ENCODE peak calls at places on chromosomes 11 and 22, in four cellular contexts. T is right lobe of liver, S is ovary, K is cardiac muscle cell. F is an unnamed sample. For H3K9me3, the result is how much of the 10 kb centered on the place peaks cover.

GRCh38 chr11:122584670-122585069 is 70.9 kb upstream of the UBASH3B start:
- DNase-seq in S (no peak), K (no peak), T (no peak), F (no peak)

GRCh38 chr11:70471254-70471653 is 72.9 kb downstream of the CTTN start:
- DNase-seq in K (peak), S (no peak), T (no peak), F (no peak)

GRCh38 chr11:8745431-8745986 is 62.9 kb downstream of the RPL27A start:
- DNase-seq in K (no peak), S (no peak), T (no peak), F (no peak)

GRCh38 chr11:113176971-113177370 is 137.4 kb upstream of the TTC12 start:
- DNase-seq in T (no peak), S (no peak), K (peak), F (no peak)

GRCh38 chr22:29014773-29015172 is 46.9 kb downstream of the C22orf31 start:
- DNase-seq in S (no peak), T (no peak), K (no peak), F (no peak)

GRCh38 chr11:92556435-92556834 is 331.8 kb downstream of the FAT3 start:
- DNase-seq in K (peak), T (no peak), S (no peak), F (no peak)

GRCh38 chr11:27423125-27423524 is 49.5 kb downstream of the LGR4 start:
- DNase-seq in S (no peak), K (peak), T (peak), F (peak)

GRCh38 chr11:65182258-65183170 is 786 bp downstream of the CAPN1 start:
- DNase-seq in K (peak), S (peak), T (peak), F (peak)

GRCh38 chr11:58788355-58789023 is 56.0 kb downstream of the GLYATL2 start:
- DNase-seq in K (peak), T (peak), S (peak), F (no peak)

GRCh38 chr11:44725016-44725651 is 1.6 kb upstream of the TSPAN18 start:
- DNase-seq in T (no peak), K (no peak), S (no peak), F (no peak)

GRCh38 chr11:112024178-112024777 is 930 bp upstream of the DLAT start:
- DNase-seq in T (no peak), S (no peak), K (no peak), F (no peak)

GRCh38 chr11:86149813-86150212 is 80.9 kb upstream of the PICALM start:
- DNase-seq in T (no peak), K (no peak), S (no peak), F (no peak)

GRCh38 chr22:21754523-21755128 is 19.0 kb upstream of the YPEL1 start:
- DNase-seq in K (peak), S (peak), T (no peak), F (no peak)

GRCh38 chr11:10897150-10897549 is 39.3 kb upstream of the ZBED5 start:
- DNase-seq in K (no peak), S (no peak), T (no peak), F (no peak)

GRCh38 chr11:112408551-112408950 is 147.9 kb upstream of the PLET1 start:
- DNase-seq in K (no peak), T (no peak), S (no peak), F (no peak)

GRCh38 chr11:105109855-105110750 is 29.5 kb downstream of the CARD18 start:
- DNase-seq in S (no peak), K (peak), T (no peak), F (no peak)

GRCh38 chr22:41775976-41776375 is 24.5 kb upstream of the CCDC134 start:
- DNase-seq in T (no peak), S (no peak), K (peak), F (no peak)

GRCh38 chr11:803770-804598 is 1.0 kb downstream of the PIDD1 start:
- DNase-seq in T (no peak), K (no peak), S (no peak), F (no peak)

GRCh38 chr11:10650630-10651029 is 42.9 kb downstream of the IRAG1 start:
- DNase-seq in S (no peak), T (no peak), K (no peak), F (no peak)

GRCh38 chr11:12142909-12143308 is 32.5 kb downstream of the MICAL2 start:
- DNase-seq in T (no peak), K (no peak), S (no peak), F (no peak)

GRCh38 chr11:76769071-76769560 is 14.0 kb upstream of the TSKU start:
- DNase-seq in K (peak), T (no peak), S (no peak), F (no peak)

GRCh38 chr11:134586726-134587125 is 174.7 kb upstream of the B3GAT1 start:
- DNase-seq in T (no peak), K (no peak), S (no peak), F (no peak)

GRCh38 chr11:35391922-35392813 is 27.2 kb downstream of the SLC1A2 start:
- DNase-seq in T (peak), K (peak), S (peak), F (peak)

GRCh38 chr11:69904331-69905201 is 85.3 kb upstream of the FGF3 start:
- DNase-seq in S (no peak), T (no peak), K (no peak), F (no peak)

GRCh38 chr11:19200410-19201201 is 1.2 kb downstream of the CSRP3 start:
- DNase-seq in K (peak), T (no peak), S (no peak), F (no peak)

GRCh38 chr11:86116996-86117705 is 48.3 kb upstream of the PICALM start:
- DNase-seq in T (no peak), K (peak), S (no peak), F (no peak)

GRCh38 chr22:45866398-45867117 is 110.4 kb downstream of the WNT7B start:
- DNase-seq in K (no peak), S (peak), T (peak), F (no peak)

GRCh38 chr11:102730036-102730815 is 5.5 kb upstream of the MMP8 start:
- DNase-seq in S (no peak), K (peak), T (no peak), F (no peak)

GRCh38 chr11:36381005-36381350 is 84.9 kb downstream of the PRR5L start:
- DNase-seq in T (no peak), K (no peak), S (no peak), F (no peak)

GRCh38 chr11:32829680-32830412 is at the start of gene PRRG4:
- DNase-seq in S (peak), T (peak), K (peak), F (peak)

GRCh38 chr11:131036544-131036943 is 120.3 kb upstream of the SNX19 start:
- DNase-seq in S (no peak), T (no peak), K (no peak), F (no peak)

GRCh38 chr11:44992181-44992582 is 41.5 kb upstream of the TP53I11 start:
- DNase-seq in K (no peak), T (no peak), S (no peak), F (no peak)

GRCh38 chr11:46122955-46123354 is 1.7 kb upstream of the PHF21A start:
- DNase-seq in T (no peak), S (no peak), K (peak), F (no peak)

GRCh38 chr11:1239596-1240205 is 16.8 kb downstream of the MUC5B start:
- DNase-seq in T (no peak), K (no peak), S (no peak), F (no peak)

GRCh38 chr11:27912916-27913315 is 195.0 kb downstream of the KIF18A start:
- DNase-seq in S (no peak), K (peak), T (no peak), F (no peak)

GRCh38 chr22:47391169-47392053 is 629.0 kb downstream of the TBC1D22A start:
- DNase-seq in K (no peak), S (peak), T (peak), F (no peak)
- H3K9me3 ChIP-seq in K (under half), S (under half), T (under half), F (under half)

GRCh38 chr11:110050201-110050506 is 43.0 kb upstream of the ZC3H12C start:
- DNase-seq in T (no peak), K (no peak), S (no peak), F (no peak)
- H3K9me3 ChIP-seq in T (under half), K (under half), S (under half), F (under half)

DNA sequence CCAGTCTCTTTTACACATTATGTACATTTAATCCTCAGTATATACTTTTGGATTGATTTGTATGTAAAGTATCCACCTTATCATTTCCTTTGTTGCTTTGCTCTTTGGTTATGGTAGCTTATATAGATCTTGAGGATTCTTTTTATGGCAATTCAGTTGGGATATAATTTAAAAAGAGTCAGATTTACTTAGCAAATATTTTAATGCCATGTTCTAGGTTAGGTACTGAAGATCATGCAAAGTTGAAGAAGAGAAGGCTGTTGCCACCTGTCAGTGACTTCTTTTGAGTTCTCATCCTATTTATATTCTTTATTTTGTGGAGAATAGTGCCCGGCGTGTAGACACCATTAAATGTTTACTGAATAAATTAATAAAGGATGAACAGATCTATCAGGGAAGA is 279.7 kb downstream of the TMEM135 start:
- DNase-seq in K (no peak), S (no peak), T (no peak), F (no peak)
- H3K9me3 ChIP-seq in K (under half), S (under half), T (under half), F (under half)

DNA sequence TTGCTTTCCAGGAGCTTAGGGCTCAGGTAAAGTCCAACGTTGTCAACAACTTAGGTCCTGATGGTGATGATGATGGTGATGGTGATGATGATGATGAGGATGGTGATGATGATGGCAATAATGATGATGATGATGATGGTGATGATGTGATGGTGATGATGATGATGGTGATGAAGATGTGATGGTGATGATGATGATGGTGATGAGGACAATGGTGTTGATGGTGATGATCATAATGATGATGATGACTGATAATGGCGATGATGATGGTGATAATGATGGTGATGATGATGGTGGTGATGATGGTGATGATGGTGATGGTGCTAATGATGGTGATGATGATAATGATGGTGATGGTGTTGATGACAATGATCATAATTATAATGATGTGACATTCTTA is 750.2 kb downstream of the TBC1D22A start:
- DNase-seq in S (no peak), T (no peak), K (no peak), F (no peak)
- H3K9me3 ChIP-seq in S (under half), T (under half), K (under half), F (under half)

GRCh38 chr22:49349181-49349835 is 478.4 kb downstream of the BRD1 start:
- DNase-seq in K (no peak), T (no peak), S (no peak), F (no peak)
- H3K9me3 ChIP-seq in K (under half), T (under half), S (under half), F (under half)

GRCh38 chr22:48357961-48358360 is 1469.7 kb downstream of the BRD1 start:
- DNase-seq in K (no peak), S (no peak), T (no peak), F (no peak)
- H3K9me3 ChIP-seq in K (under half), S (under half), T (under half), F (under half)

GRCh38 chr22:49406047-49406650 is 421.5 kb downstream of the BRD1 start:
- DNase-seq in T (no peak), K (no peak), S (no peak), F (no peak)

GRCh38 chr22:49408102-49408836 is 419.4 kb downstream of the BRD1 start:
- DNase-seq in K (no peak), T (no peak), S (no peak), F (no peak)

GRCh38 chr22:49405590-49405989 is 422.1 kb downstream of the BRD1 start:
- DNase-seq in K (no peak), T (no peak), S (no peak), F (no peak)

GRCh38 chr22:49404576-49405199 is 423.0 kb downstream of the BRD1 start:
- DNase-seq in S (no peak), K (no peak), T (no peak), F (no peak)

DNA sequence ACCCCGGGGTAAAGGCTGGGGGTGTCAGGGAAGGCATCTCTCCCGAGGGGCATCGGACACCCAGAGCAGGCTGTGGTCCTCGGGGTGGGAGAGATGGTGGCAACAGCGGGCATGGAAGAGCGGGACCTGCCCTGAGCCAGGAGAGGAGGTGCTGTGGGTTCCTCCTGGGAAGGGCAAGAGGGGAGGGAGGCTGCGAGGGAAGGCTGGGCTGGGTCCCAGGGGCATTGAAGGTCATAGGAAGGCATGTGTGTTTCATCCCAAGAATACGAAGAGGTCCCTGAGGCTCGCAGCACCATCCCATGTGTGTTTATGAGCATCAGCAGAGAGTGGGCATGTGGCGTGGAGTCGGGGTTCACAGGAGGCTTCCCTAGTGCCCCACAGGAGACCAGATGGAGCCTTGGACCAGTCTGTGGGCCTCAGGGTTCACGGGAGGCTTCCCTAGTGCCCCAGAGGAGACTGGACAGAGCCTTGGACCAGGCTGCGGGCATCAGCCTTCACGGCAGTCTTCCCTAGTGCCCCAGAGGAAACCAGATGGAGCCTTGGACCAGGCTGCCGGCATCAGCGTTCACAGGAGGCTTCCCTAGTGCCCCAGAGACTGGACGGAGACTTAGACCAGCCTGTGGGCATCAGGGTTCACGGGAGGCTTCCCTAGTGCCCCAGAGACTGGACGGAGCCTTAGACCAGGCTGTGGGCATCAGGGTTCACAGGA is 420.6 kb downstream of the BRD1 start:
- DNase-seq in T (no peak), K (no peak), S (no peak), F (no peak)
- H3K9me3 ChIP-seq in T (under half), K (under half), S (under half), F (under half)

F was measured in Peyer's patch.